ENCODE peak calls at places on chromosomes 3 and 15, in six cellular contexts. O is endothelial cell of umbilical vein; J is neuronal stem cell; Q is heart right ventricle; A is activated effector memory CD4-positive, alpha-beta T cell treated with Interleukin-2 at 50 U/mL for 16 hours; R is H4. S is an unnamed sample.

GRCh38 chr3:2206536-2206935 is 107.9 kb downstream of the CNTN4 start:
- DNase-seq in O (no peak), R (no peak), Q (no peak), A (no peak), J (no peak), S (no peak)

GRCh38 chr3:20637729-20638128 is 451.7 kb upstream of the SGO1 start:
- DNase-seq in J (no peak), R (no peak), O (no peak), A (no peak), Q (no peak), S (peak; percentile 62)

GRCh38 chr15:95857124-95857757 is 473.3 kb upstream of the NR2F2 start:
- DNase-seq in J (no peak), A (no peak), R (peak; percentile 44), O (peak; percentile 19), Q (no peak), S (no peak)

GRCh38 chr3:141333796-141334626 is 34.3 kb upstream of the ZBTB38 start:
- DNase-seq in A (no peak), R (peak; percentile 27), J (no peak), O (no peak), Q (no peak), S (no peak)

GRCh38 chr15:89150286-89150685 is 62.0 kb downstream of the ABHD2 start:
- DNase-seq in A (no peak), O (no peak), Q (no peak), R (no peak), J (no peak), S (no peak)

GRCh38 chr3:160919942-160920341 is 163.9 kb downstream of the PPM1L start:
- DNase-seq in R (no peak), O (no peak), Q (no peak), A (no peak), J (no peak), S (no peak)

GRCh38 chr3:57952208-57952631 is 56.0 kb upstream of the FLNB start:
- DNase-seq in R (peak; percentile 90), J (no peak), A (no peak), Q (peak; percentile 85), O (peak; percentile 84), S (peak; percentile 59)

GRCh38 chr15:91346259-91346658 is 246.2 kb downstream of the SV2B start:
- DNase-seq in R (no peak), J (no peak), A (no peak), Q (no peak), O (no peak), S (no peak)

GRCh38 chr15:34987182-34987488 is 952 bp downstream of the ZNF770 start:
- DNase-seq in A (no peak), O (peak; percentile 30), J (no peak), R (no peak), Q (no peak), S (no peak)

GRCh38 chr15:40293905-40294895 is 11.3 kb upstream of the ANKRD63 start:
- DNase-seq in R (no peak), O (no peak), J (no peak), Q (no peak), A (no peak), S (no peak)

GRCh38 chr3:164460851-164461250 is 617.4 kb downstream of the SI start:
- DNase-seq in R (peak; percentile 21), A (no peak), Q (no peak), O (no peak), J (no peak), S (peak; percentile 4)

GRCh38 chr15:60619131-60619530 is 140.2 kb upstream of the ICE2 start:
- DNase-seq in A (no peak), R (no peak), Q (no peak), O (no peak), J (no peak), S (no peak)

GRCh38 chr15:73524919-73525318 is 82.0 kb downstream of the REC114 start:
- DNase-seq in O (no peak), Q (no peak), A (no peak), R (no peak), J (no peak), S (no peak)

GRCh38 chr3:69755795-69756194 is 16.5 kb downstream of the MITF start:
- DNase-seq in Q (no peak), A (no peak), J (no peak), O (no peak), R (no peak), S (no peak)

GRCh38 chr3:139718415-139718814 is 40.6 kb upstream of the NMNAT3 start:
- DNase-seq in Q (peak; percentile 45), O (no peak), A (no peak), R (peak; percentile 56), J (peak; percentile 36), S (peak; percentile 61)

GRCh38 chr15:27582741-27583400 is 516.2 kb downstream of the OCA2 start:
- DNase-seq in O (no peak), R (no peak), J (no peak), Q (no peak), A (no peak), S (no peak)

GRCh38 chr3:171339606-171340005 is 120.6 kb downstream of the TNIK start:
- DNase-seq in Q (no peak), A (no peak), O (no peak), R (no peak), J (no peak), S (no peak)

GRCh38 chr3:120683671-120684301 is 1.7 kb upstream of the HGD start:
- DNase-seq in A (no peak), R (no peak), O (no peak), J (no peak), Q (no peak), S (no peak)

GRCh38 chr15:55281517-55282227 is 7.9 kb downstream of the RAB27A start:
- DNase-seq in O (no peak), J (no peak), R (peak; percentile 21), Q (no peak), A (no peak), S (no peak)

GRCh38 chr3:41053220-41053619 is 146.1 kb upstream of the CTNNB1 start:
- DNase-seq in R (no peak), J (no peak), A (no peak), O (no peak), Q (no peak), S (no peak)

GRCh38 chr3:155323063-155323666 is 29.7 kb upstream of the STRIT1 start:
- DNase-seq in R (peak; percentile 86), A (no peak), O (peak; percentile 86), Q (peak; percentile 36), J (peak; percentile 51), S (peak; percentile 83)

GRCh38 chr15:64928626-64929220 is 17.0 kb downstream of the ANKDD1A start:
- DNase-seq in R (no peak), J (no peak), A (no peak), O (no peak), Q (no peak), S (no peak)

GRCh38 chr3:53269888-53270880 is 14.4 kb upstream of the TKT start:
- DNase-seq in A (no peak), J (peak; percentile 66), Q (peak; percentile 84), O (peak; percentile 90), R (peak; percentile 99), S (peak; percentile 81)

GRCh38 chr3:65291448-65292091 is 603.8 kb upstream of the ADAMTS9 start:
- DNase-seq in A (no peak), O (no peak), J (no peak), Q (no peak), R (no peak), S (no peak)

GRCh38 chr15:60614028-60614427 is 135.1 kb upstream of the ICE2 start:
- DNase-seq in O (peak; percentile 31), R (no peak), J (no peak), A (no peak), Q (no peak), S (no peak)

GRCh38 chr15:61222010-61222409 is 7.1 kb downstream of the RORA start:
- DNase-seq in A (no peak), J (no peak), O (no peak), Q (no peak), R (no peak), S (no peak)

GRCh38 chr15:101157721-101158120 is 94.1 kb downstream of the CHSY1 start:
- DNase-seq in J (no peak), A (no peak), Q (no peak), O (no peak), R (no peak), S (no peak)

GRCh38 chr3:146501752-146502151 is 32.4 kb upstream of the PLSCR2 start:
- DNase-seq in Q (no peak), R (no peak), J (no peak), O (no peak), A (no peak), S (no peak)

GRCh38 chr15:75640483-75641175 is 605 bp upstream of the IMP3 start:
- DNase-seq in O (peak; percentile 77), R (no peak), J (no peak), Q (no peak), A (peak; percentile 38), S (peak; percentile 85)

GRCh38 chr15:76866716-76867321 is 38.3 kb downstream of the SCAPER start:
- DNase-seq in Q (peak; percentile 9), R (peak; percentile 22), J (peak; percentile 9), A (no peak), O (peak; percentile 64), S (peak; percentile 63)

GRCh38 chr3:138938877-138939562 is 7.9 kb downstream of the FOXL2 start:
- DNase-seq in O (no peak), Q (no peak), J (no peak), R (no peak), A (no peak), S (no peak)

GRCh38 chr3:190617185-190617584 is 103.3 kb downstream of the IL1RAP start:
- DNase-seq in J (peak; percentile 20), A (no peak), O (no peak), Q (peak; percentile 16), R (no peak), S (no peak)